ENCODE peak calls at places on chromosomes 1 and 21, in nine cellular contexts. T, U, O, J, X, Z, W, D and F are unnamed samples.

GRCh38 chr1:205545001-205545919 is 40.8 kb downstream of the CDK18 start:
- DNase-seq in J (peak), X (no peak), T (no peak), U (no peak), D (no peak), O (no peak), Z (no peak), W (no peak), F (no peak)

GRCh38 chr21:35540950-35541632 is 492.0 kb upstream of the RUNX1 start:
- DNase-seq in T (no peak), U (no peak), Z (no peak), X (no peak), O (no peak), D (no peak), J (no peak), W (no peak), F (no peak)

GRCh38 chr1:220684890-220685289 is 5.3 kb upstream of the C1orf115 start:
- DNase-seq in O (no peak), W (no peak), T (no peak), D (no peak), U (no peak), Z (peak), J (no peak), X (no peak), F (peak)

GRCh38 chr1:218573871-218574270 is 228.7 kb downstream of the TGFB2 start:
- DNase-seq in U (no peak), O (no peak), T (no peak), W (no peak), D (no peak), J (no peak), Z (no peak), X (no peak), F (no peak)

GRCh38 chr1:244224487-244225430 is 173.7 kb downstream of the ZBTB18 start:
- DNase-seq in Z (peak), X (no peak), D (no peak), O (peak), W (no peak), T (no peak), U (no peak), J (no peak), F (peak)

GRCh38 chr21:34640858-34641257 is 25.9 kb upstream of the RCAN1 start:
- DNase-seq in D (no peak), X (peak), J (no peak), Z (peak), U (peak), O (peak), T (no peak), W (no peak), F (peak)

GRCh38 chr1:45679123-45679522 is 7.2 kb downstream of the GPBP1L1 start:
- DNase-seq in Z (peak), J (no peak), T (no peak), D (no peak), W (no peak), U (peak), O (peak), X (peak), F (peak)

GRCh38 chr1:235867903-235868469 is 1.3 kb upstream of the LYST start:
- DNase-seq in O (no peak), T (peak), J (no peak), Z (no peak), U (no peak), X (no peak), W (no peak), D (peak), F (no peak)

GRCh38 chr21:43352138-43352537 is 74.8 kb downstream of the SIK1 start:
- DNase-seq in T (no peak), O (no peak), D (no peak), X (no peak), J (no peak), U (no peak), W (no peak), Z (no peak), F (no peak)

GRCh38 chr1:19703280-19703679 is 38.6 kb downstream of the HTR6 start:
- DNase-seq in Z (no peak), D (no peak), O (no peak), X (no peak), U (no peak), W (no peak), J (no peak), T (no peak), F (no peak)

GRCh38 chr1:78607334-78607927 is 12.8 kb upstream of the IFI44L start:
- DNase-seq in X (peak), W (no peak), D (no peak), O (peak), Z (peak), J (no peak), T (peak), U (peak), F (peak)

GRCh38 chr1:156368889-156369684 is at the start of gene RHBG:
- DNase-seq in U (no peak), X (peak), W (peak), Z (peak), D (no peak), O (peak), J (peak), T (no peak), F (peak)

GRCh38 chr21:26130249-26130896 is 40.2 kb downstream of the APP start:
- DNase-seq in W (no peak), X (no peak), T (no peak), U (peak), D (no peak), Z (peak), J (no peak), O (peak), F (peak)

GRCh38 chr1:40817791-40818263 is 34.2 kb downstream of the KCNQ4 start:
- DNase-seq in X (no peak), W (no peak), O (no peak), Z (no peak), T (no peak), J (no peak), D (no peak), U (no peak), F (no peak)
- H3K4me3 ChIP-seq in X (no peak), W (no peak), O (no peak), Z (no peak), T (peak), J (no peak), D (peak), U (no peak), F (peak)

GRCh38 chr1:199959775-199960110 is 67.8 kb upstream of the NR5A2 start:
- DNase-seq in U (no peak), T (no peak), J (no peak), W (no peak), X (no peak), Z (no peak), O (no peak), D (no peak), F (no peak)
- H3K4me3 ChIP-seq in U (no peak), T (no peak), J (no peak), W (no peak), X (no peak), Z (no peak), O (no peak), D (no peak), F (no peak)

GRCh38 chr1:229430761-229431269 is 3.1 kb downstream of the ACTA1 start:
- DNase-seq in J (no peak), X (peak), W (peak), D (no peak), U (peak), O (peak), T (no peak), Z (peak), F (peak)
- H3K4me3 ChIP-seq in J (no peak), X (no peak), W (no peak), D (peak), U (no peak), O (peak), T (no peak), Z (no peak), F (no peak)

DNA sequence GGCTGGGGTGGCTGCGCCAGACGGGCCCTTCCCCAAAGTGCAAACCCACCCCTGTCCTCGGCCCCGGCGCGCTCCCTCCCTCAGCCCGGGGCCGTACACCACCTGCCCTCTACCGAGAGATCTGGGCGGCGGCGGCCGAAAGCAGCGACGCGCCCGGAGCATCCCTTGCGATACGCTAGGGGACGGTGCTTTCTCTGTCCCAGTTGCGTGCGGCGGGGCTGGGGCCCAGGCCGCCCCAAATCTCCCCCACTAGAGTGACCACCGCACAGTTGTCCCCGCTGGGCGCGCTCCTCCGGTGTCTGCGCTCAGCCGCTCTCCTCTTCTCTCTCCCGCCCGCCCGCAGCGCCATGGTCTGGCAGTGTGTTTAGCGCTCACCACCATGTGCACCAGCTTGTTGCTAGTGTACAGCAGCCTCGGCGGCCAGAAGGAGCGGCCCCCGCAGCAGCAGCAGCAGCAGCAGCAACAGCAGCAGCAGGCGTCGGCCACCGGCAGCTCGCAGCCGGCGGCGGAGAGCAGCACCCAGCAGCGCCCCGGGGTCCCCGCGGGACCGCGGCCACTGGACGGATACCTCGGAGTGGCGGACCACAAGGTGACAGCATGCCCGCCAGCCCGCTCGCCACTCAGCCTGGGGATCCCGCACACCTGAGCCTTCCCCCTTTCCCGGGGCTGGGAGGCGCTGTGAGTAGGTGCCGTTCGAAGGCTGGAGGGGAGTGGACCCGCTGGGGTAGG is 1.0 kb downstream of the ST6GALNAC5 start:
- DNase-seq in W (no peak), J (no peak), T (no peak), D (no peak), U (no peak), Z (peak), O (peak), X (peak), F (peak)
- H3K4me3 ChIP-seq in W (peak), J (peak), T (no peak), D (no peak), U (peak), Z (peak), O (peak), X (peak), F (peak)

DNA sequence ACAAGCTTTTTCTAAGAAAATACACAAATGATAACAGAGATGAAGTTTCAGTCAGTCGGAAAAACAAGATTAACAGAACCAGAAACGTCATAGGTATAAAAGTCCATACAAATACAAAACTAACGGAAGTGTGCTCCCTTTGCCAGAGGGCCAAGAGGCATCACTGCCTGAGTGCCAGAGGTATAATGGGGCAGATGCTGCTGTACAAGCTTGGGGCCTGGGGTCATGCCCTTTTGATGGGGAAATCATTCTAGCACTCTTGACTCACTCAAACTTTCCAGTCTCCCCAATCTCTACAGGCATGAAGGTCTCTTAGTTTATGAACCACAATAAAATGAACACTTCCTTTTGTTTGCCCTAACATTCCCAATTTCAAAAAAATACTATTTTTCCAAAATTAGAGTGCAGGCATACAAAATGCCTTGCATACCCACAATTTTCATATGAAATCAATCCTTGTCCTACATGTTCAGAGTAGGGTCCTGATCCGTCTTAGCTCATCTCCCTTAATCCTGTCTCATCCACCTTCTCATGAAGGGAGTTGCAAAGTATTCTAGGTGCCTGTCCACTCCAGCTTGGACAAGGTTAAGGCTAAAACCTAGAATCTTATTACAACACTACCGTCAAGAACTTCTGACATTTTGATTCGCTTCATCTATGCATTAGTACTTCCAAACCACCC is 1.5 kb downstream of the RPL22 start:
- DNase-seq in O (peak), X (no peak), W (no peak), J (no peak), Z (no peak), U (no peak), T (no peak), D (no peak), F (no peak)
- H3K4me3 ChIP-seq in O (peak), X (peak), W (peak), J (peak), Z (peak), U (peak), T (peak), D (peak), F (peak)

DNA sequence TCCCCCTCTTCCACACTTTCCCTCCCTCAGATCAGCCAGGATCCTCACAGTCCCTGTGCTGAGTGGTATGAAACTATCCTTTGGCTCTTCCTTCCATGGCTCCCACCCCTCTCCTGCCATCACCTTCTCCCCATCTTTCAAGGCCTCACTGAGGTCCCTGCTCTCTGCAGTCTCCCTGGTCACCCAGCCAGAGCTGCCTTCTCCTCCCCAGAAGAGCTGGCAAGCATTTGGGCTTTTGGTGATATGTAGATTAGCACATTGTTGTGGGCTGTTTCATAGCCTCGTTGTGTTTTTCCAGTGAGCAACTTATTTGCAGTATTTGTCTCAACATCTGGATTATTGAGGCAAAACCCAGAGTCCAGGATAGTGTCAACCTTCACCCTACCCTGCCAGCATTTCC is 2.2 kb downstream of the CSF1 start:
- DNase-seq in T (no peak), X (no peak), D (no peak), O (peak), Z (peak), W (no peak), J (no peak), U (peak), F (peak)
- H3K4me3 ChIP-seq in T (no peak), X (no peak), D (no peak), O (peak), Z (peak), W (no peak), J (peak), U (peak), F (peak)

GRCh38 chr1:1599030-1599916 is 662 bp downstream of the FNDC10 start:
- DNase-seq in Z (peak), D (no peak), U (peak), T (peak), O (peak), X (no peak), J (no peak), W (no peak), F (peak)
- H3K4me3 ChIP-seq in Z (peak), D (no peak), U (peak), T (peak), O (peak), X (no peak), J (no peak), W (no peak), F (no peak)

DNA sequence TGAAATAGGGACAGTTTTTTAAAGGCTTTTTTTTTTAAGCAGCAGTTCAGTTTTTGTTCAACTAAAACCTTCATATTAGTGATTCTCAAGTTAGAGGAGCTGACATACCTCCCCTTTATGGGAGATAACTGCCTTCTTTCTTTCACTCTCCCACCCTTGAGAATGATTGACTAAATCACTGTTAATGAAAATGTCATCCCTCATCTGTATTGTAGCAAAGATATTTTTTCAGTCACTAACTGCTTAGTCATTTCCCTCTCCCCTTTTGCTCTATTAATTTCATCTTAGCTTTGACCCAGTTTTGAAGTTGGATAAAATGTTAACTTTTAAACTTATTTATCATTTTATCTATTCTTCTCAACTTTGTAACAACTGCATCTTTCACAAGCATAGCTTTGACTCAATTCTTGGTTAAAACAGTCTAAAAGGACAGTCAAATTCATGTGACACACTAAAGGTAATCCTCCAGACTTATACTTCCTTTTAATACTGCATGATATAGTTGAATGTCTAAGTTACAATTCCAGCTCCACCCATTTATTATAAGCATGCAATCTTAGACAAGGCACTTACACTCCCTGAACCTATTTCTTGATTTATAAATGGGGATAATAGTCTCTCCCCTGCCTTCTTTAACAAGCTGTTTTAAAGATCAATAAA is 17.1 kb downstream of the CAPZA1 start:
- DNase-seq in T (no peak), O (no peak), D (no peak), Z (no peak), U (no peak), X (peak), J (no peak), W (no peak), F (no peak)
- H3K4me3 ChIP-seq in T (no peak), O (peak), D (no peak), Z (no peak), U (no peak), X (no peak), J (no peak), W (no peak), F (no peak)

DNA sequence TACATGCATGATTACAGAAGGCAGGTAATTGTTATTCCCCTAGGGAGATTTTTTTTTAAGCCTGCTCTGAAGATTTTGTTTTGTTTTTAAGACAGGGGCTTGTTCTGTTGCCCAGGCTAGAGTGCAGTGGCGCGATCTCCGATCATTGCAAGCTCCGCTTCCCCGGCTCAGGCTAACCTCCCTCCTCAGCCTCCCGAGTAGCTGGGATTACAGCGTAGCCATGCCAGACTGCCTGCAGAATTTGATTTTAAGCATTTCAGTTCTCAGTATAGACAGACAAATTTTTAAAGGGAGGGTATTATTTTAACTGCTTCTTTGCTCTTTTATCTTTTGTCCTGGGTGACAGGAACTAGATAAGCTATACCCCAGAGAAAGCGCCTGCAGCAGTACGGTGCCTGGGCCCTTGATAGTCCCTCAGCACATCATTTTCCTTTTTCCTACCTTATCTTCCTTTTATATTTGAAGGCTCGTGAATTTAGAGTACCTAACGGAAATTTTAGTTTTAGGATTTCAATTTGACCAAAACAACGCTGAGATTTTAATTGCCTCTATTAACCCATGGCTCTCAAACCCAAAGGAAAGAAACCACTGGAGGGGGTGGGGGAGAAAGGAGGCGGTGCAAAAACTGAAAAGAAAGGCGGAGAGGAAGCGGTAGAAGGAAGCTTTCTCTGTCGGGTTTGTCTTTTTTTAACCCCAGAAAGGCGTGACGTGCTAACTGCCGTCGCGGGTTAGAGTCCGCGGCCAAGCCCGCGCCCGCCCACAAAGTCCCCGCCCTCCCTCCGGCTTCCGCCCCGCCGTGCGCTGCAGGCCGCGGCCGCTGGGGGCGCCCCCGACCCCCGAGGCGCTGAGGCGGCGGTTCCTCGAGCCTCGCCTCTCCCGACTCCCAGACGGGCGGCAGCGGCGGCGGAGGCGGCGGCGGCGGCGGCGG is at the start of gene EEIG2:
- DNase-seq in O (peak), T (peak), J (peak), X (peak), D (peak), W (peak), Z (peak), U (peak), F (peak)
- H3K4me3 ChIP-seq in O (peak), T (peak), J (peak), X (peak), D (peak), W (peak), Z (peak), U (peak), F (peak)